ENCODE peak calls at places on chromosomes 5 and 9, in six cellular contexts. U is Ammon's horn, K is fibroblast of pulmonary artery, H is AG09319, A is LNCaP clone FGC, J is G401. Y is an unnamed sample.

GRCh38 chr5:67900515-67900914 is 315.0 kb upstream of the PIK3R1 start:
- DNase-seq in U (no peak), K (no peak), H (no peak), A (no peak), J (no peak), Y (no peak)

GRCh38 chr5:98635631-98636030 is 137.8 kb upstream of the RGMB start:
- DNase-seq in U (no peak), K (no peak), H (no peak), A (peak), J (no peak), Y (no peak)

GRCh38 chr5:78552729-78553341 is 95.7 kb downstream of the LHFPL2 start:
- DNase-seq in U (no peak), K (no peak), H (no peak), A (no peak), J (no peak), Y (no peak)

GRCh38 chr9:92228628-92229027 is 64.9 kb downstream of the IARS1 start:
- DNase-seq in U (no peak), K (no peak), H (no peak), A (no peak), J (no peak), Y (no peak)

GRCh38 chr5:163585206-163585605 is 79.8 kb downstream of the MAT2B start:
- DNase-seq in U (no peak), K (no peak), H (no peak), A (no peak), J (no peak), Y (no peak)

GRCh38 chr9:112711050-112711689 is 6.7 kb downstream of the INIP start:
- DNase-seq in U (peak), K (peak), H (no peak), A (no peak), J (peak), Y (no peak)

GRCh38 chr5:16585028-16585667 is 31.6 kb downstream of the RETREG1 start:
- DNase-seq in U (no peak), K (no peak), H (no peak), A (no peak), J (no peak), Y (no peak)

GRCh38 chr5:428219-428618 is 14.8 kb upstream of the EXOC3 start:
- DNase-seq in U (no peak), K (no peak), H (no peak), A (no peak), J (no peak), Y (no peak)

GRCh38 chr5:180018661-180019060 is 52.9 kb downstream of the RNF130 start:
- DNase-seq in U (no peak), K (no peak), H (no peak), A (no peak), J (no peak), Y (no peak)

GRCh38 chr9:133861103-133861502 is 123.0 kb upstream of the SARDH start:
- DNase-seq in U (no peak), K (no peak), H (no peak), A (no peak), J (no peak), Y (no peak)

GRCh38 chr9:133191989-133192388 is 17.1 kb downstream of the OBP2B start:
- DNase-seq in U (no peak), K (no peak), H (no peak), A (no peak), J (no peak), Y (no peak)

Y was measured in right cardiac atrium.